ENCODE peak calls at places on chromosomes 4 and X, in four cellular contexts. V is sciatic nerve, K is HuH-7.5, L is AML-193. P is an unnamed sample.

GRCh38 chr4:150363721-150364688 is 217.9 kb upstream of the MAB21L2 start:
- DNase-seq in V (no peak), K (no peak), L (no peak), P (no peak)

GRCh38 chrX:84735025-84735424 is 232.8 kb upstream of the HDX start:
- DNase-seq in V (no peak), K (no peak), L (no peak), P (no peak)

GRCh38 chr4:130545596-130545995 is 1449.6 kb downstream of the C4orf33 start:
- DNase-seq in V (no peak), K (no peak), L (no peak), P (no peak)

GRCh38 chrX:7925867-7926472 is 1.2 kb downstream of the PNPLA4 start:
- DNase-seq in V (peak), K (peak), L (peak), P (peak)

GRCh38 chr4:74716436-74716765 is 77.9 kb downstream of the BTC start:
- DNase-seq in V (no peak), K (peak), L (no peak), P (no peak)

GRCh38 chr4:74157116-74157742 is 689 bp upstream of the MTHFD2L start:
- DNase-seq in V (no peak), K (no peak), L (peak), P (no peak)

GRCh38 chrX:46260502-46260901 is 284.7 kb downstream of the ZNF674 start:
- DNase-seq in V (no peak), K (no peak), L (no peak), P (no peak)

GRCh38 chr4:76902233-76902890 is 4.4 kb upstream of the SOWAHB start:
- DNase-seq in V (no peak), K (peak), L (no peak), P (no peak)

GRCh38 chr4:142558851-142559250 is 287.2 kb downstream of the INPP4B start:
- DNase-seq in V (no peak), K (no peak), L (no peak), P (no peak)

GRCh38 chr4:20272411-20272872 is 20.7 kb downstream of the SLIT2 start:
- DNase-seq in V (no peak), K (no peak), L (no peak), P (no peak)

GRCh38 chr4:185592845-185593488 is 57.7 kb upstream of the PDLIM3 start:
- DNase-seq in V (no peak), K (no peak), L (no peak), P (no peak)

GRCh38 chr4:7637139-7637538 is 202.4 kb upstream of the PSAPL1 start:
- DNase-seq in V (no peak), K (no peak), L (no peak), P (no peak)

GRCh38 chr4:138561276-138561880 is 319.2 kb upstream of the SLC7A11 start:
- DNase-seq in V (no peak), K (no peak), L (no peak), P (no peak)